ENCODE peak calls at places on chromosome 4, in nine cellular contexts. L is HCT116, Z is A549, I is H1, P is WTC11, F is SK-N-SH, X is K562, G is endothelial cell of umbilical vein, M is HepG2. E is an unnamed sample.
A peak's percentile ranks its signal among the peaks of the same experiment; 100 is the strongest.

GRCh38 chr4:78059524-78059889 is 2.4 kb downstream of the FRAS1 start:
- DNase-seq in M (peak; percentile 87), X (peak; percentile 58), L (peak; percentile 84), P (peak; percentile 75), F (peak; percentile 70), I (peak; percentile 67), G (peak; percentile 61), Z (peak; percentile 57), E (peak; percentile 34)

GRCh38 chr4:138558886-138559285 is 316.7 kb upstream of the SLC7A11 start:
- DNase-seq in F (no peak), L (no peak), P (no peak), M (no peak), Z (no peak), G (no peak), X (no peak), I (no peak), E (no peak)

GRCh38 chr4:13612569-13612968 is 15.0 kb downstream of the BOD1L1 start:
- DNase-seq in X (no peak), L (no peak), I (no peak), M (no peak), F (no peak), Z (no peak), P (no peak), G (no peak), E (no peak)

GRCh38 chr4:119124314-119124713 is 11.3 kb upstream of the MYOZ2 start:
- DNase-seq in G (peak; percentile 64), M (no peak), L (no peak), X (no peak), Z (no peak), I (no peak), P (no peak), F (no peak), E (peak; percentile 49)

GRCh38 chr4:109350121-109350520 is 47.7 kb upstream of the COL25A1 start:
- DNase-seq in P (no peak), G (no peak), L (no peak), M (no peak), X (no peak), Z (no peak), I (no peak), F (no peak), E (no peak)

GRCh38 chr4:102713096-102713495 is 47.7 kb downstream of the MANBA start:
- DNase-seq in F (no peak), G (no peak), X (no peak), I (no peak), M (peak; percentile 58), Z (peak; percentile 18), P (no peak), L (no peak), E (no peak)

GRCh38 chr4:91325495-91325894 is 978.3 kb upstream of the GRID2 start:
- DNase-seq in L (peak; percentile 1), I (no peak), X (no peak), P (no peak), M (no peak), Z (no peak), F (peak; percentile 1), G (peak; percentile 69), E (no peak)

GRCh38 chr4:41969666-41970065 is 11.9 kb upstream of the DCAF4L1 start:
- DNase-seq in F (no peak), X (no peak), M (no peak), G (no peak), Z (no peak), L (no peak), P (no peak), I (no peak), E (peak; percentile 16)

GRCh38 chr4:86856896-86857295 is 7.7 kb upstream of the SLC10A6 start:
- DNase-seq in Z (no peak), X (no peak), L (no peak), I (no peak), F (no peak), M (no peak), P (no peak), G (no peak), E (no peak)
- TF ChIP-seq MAX in Z (no peak), X (no peak), L (no peak), I (no peak), F (no peak), M (no peak), P (no peak), G (no peak), E (no peak)

GRCh38 chr4:80393246-80393969 is 57.9 kb downstream of the CFAP299 start:
- DNase-seq in X (no peak), G (no peak), M (no peak), F (no peak), L (no peak), Z (no peak), P (no peak), I (no peak), E (no peak)
- TF ChIP-seq MAX in X (no peak), G (no peak), M (no peak), F (no peak), L (no peak), Z (no peak), P (no peak), I (no peak), E (no peak)

GRCh38 chr4:125115941-125116340 is 198.8 kb upstream of the FAT4 start:
- DNase-seq in P (no peak), F (no peak), Z (peak; percentile 2), X (no peak), M (no peak), G (no peak), I (no peak), L (no peak), E (no peak)
- TF ChIP-seq MAX in P (no peak), F (no peak), Z (no peak), X (no peak), M (no peak), G (no peak), I (no peak), L (no peak), E (no peak)

GRCh38 chr4:4820264-4820663 is 39.2 kb upstream of the MSX1 start:
- DNase-seq in P (no peak), Z (no peak), I (no peak), L (no peak), F (peak; percentile 78), X (no peak), G (no peak), M (no peak), E (no peak)
- TF ChIP-seq MAX in P (no peak), Z (no peak), I (no peak), L (no peak), F (no peak), X (no peak), G (no peak), M (no peak), E (no peak)

GRCh38 chr4:38466401-38466800 is 197.6 kb upstream of the KLF3 start:
- DNase-seq in M (no peak), I (no peak), P (no peak), G (no peak), Z (no peak), F (no peak), L (no peak), X (peak; percentile 72), E (no peak)
- TF ChIP-seq MAX in M (no peak), I (no peak), P (no peak), G (no peak), Z (no peak), F (no peak), L (no peak), X (no peak), E (no peak)

GRCh38 chr4:20679946-20680345 is 20.3 kb upstream of the PACRGL start:
- DNase-seq in Z (no peak), I (no peak), P (no peak), L (no peak), M (no peak), G (no peak), X (no peak), F (no peak), E (no peak)

GRCh38 chr4:20681263-20681662 is 19.0 kb upstream of the PACRGL start:
- DNase-seq in P (no peak), F (no peak), L (no peak), X (no peak), M (no peak), G (no peak), Z (no peak), I (no peak), E (no peak)

GRCh38 chr4:20676773-20677172 is 23.5 kb upstream of the PACRGL start:
- DNase-seq in G (no peak), L (no peak), M (no peak), X (no peak), F (no peak), Z (no peak), P (no peak), I (no peak), E (no peak)

GRCh38 chr4:20675786-20676185 is 24.5 kb upstream of the PACRGL start:
- DNase-seq in X (no peak), F (no peak), L (no peak), Z (no peak), I (no peak), M (no peak), P (no peak), G (no peak), E (no peak)

GRCh38 chr4:20678382-20678781 is 21.9 kb upstream of the PACRGL start:
- DNase-seq in P (no peak), X (no peak), M (no peak), L (no peak), F (no peak), Z (no peak), I (no peak), G (no peak), E (no peak)
- TF ChIP-seq MAX in P (no peak), X (no peak), M (no peak), L (no peak), F (no peak), Z (no peak), I (no peak), G (no peak), E (no peak)

DNA sequence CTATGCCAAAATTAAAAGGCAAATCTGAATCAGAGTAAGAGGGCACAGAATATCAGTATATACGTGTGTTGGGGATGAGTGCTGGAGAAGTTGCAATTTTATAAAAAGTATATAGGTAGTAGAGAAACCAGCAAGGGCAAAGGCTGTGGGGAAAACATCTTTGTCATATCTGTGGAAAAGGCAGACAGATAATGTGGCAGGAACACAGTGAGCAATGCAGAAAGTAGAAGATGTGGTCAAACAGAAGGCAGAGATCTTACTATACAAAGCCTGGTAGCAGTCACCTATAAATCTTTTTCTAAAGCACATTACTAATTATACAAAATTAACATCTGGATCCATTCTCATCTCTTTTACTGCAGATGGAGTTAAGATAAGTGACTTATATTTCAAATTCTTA is 152.6 kb downstream of the ANTXR2 start:
- DNase-seq in Z (no peak), F (no peak), L (no peak), M (no peak), I (no peak), X (no peak), G (no peak), P (no peak), E (no peak)
- TF ChIP-seq MAX in Z (no peak), F (no peak), L (no peak), M (no peak), I (no peak), X (no peak), G (no peak), P (no peak), E (no peak)

DNA sequence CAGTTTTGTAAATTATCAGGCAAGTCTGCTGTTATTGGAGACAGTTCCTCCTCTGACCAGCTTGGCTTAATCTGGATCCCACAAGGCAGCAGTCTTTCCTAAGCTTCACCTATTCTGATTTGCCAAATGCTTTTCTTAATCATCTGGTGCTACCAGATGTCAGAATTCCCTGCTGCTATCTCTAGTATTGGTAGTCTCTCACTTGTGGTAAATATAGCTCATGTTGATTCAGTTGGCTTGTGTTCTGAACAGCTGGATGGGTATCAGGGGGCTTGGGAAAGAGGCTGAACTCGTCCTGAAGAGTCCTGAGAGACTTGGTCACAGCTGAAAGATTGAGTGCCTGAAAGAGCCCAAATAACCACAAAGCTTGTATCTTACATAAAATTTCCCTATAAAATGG is 103.9 kb upstream of the GPRIN3 start:
- DNase-seq in I (no peak), P (no peak), L (no peak), Z (no peak), G (no peak), M (no peak), X (no peak), F (no peak), E (no peak)
- TF ChIP-seq MAX in I (no peak), P (no peak), L (no peak), Z (no peak), G (no peak), M (no peak), X (no peak), F (no peak), E (no peak)